ENCODE peak calls at places on chromosomes 5 and 9, in four cellular contexts. F, R, V and K are unnamed samples. For H3K9me3, the result is how much of the 10 kb centered on the place peaks cover.

GRCh38 chr9:13688990-13689600 is 409.6 kb upstream of the MPDZ start:
- DNase-seq in F (no peak), R (no peak), V (no peak), K (no peak)

GRCh38 chr5:157520911-157521703 is 54.5 kb downstream of the ADAM19 start:
- DNase-seq in F (no peak), R (no peak), V (no peak), K (no peak)

GRCh38 chr9:100427366-100428263 is 672 bp downstream of the MSANTD3 start:
- DNase-seq in F (no peak), R (no peak), V (peak), K (peak)

GRCh38 chr9:130167927-130168326 is 4.3 kb upstream of the NCS1 start:
- DNase-seq in F (no peak), R (no peak), V (no peak), K (no peak)

GRCh38 chr9:128022886-128023285 is 42.1 kb upstream of the EEIG1 start:
- DNase-seq in F (no peak), R (no peak), V (no peak), K (no peak)

GRCh38 chr9:87140605-87141109 is 193.4 kb upstream of the GAS1 start:
- DNase-seq in F (no peak), R (no peak), V (no peak), K (no peak)

GRCh38 chr5:76468625-76469410 is 65.7 kb downstream of the IQGAP2 start:
- DNase-seq in F (no peak), R (no peak), V (no peak), K (no peak)

GRCh38 chr5:165459232-165459631 is 1953.8 kb downstream of the MAT2B start:
- DNase-seq in F (no peak), R (no peak), V (no peak), K (no peak)

GRCh38 chr5:173242675-173243085 is 7.7 kb upstream of the NKX2-5 start:
- DNase-seq in F (no peak), R (no peak), V (no peak), K (no peak)

GRCh38 chr5:117519957-117520500 is 945.4 kb upstream of the SEMA6A start:
- DNase-seq in F (no peak), R (no peak), V (no peak), K (no peak)

GRCh38 chr5:57033103-57033502 is 81.2 kb upstream of the MIER3 start:
- DNase-seq in F (no peak), R (no peak), V (peak), K (no peak)

GRCh38 chr9:75803130-75803529 is 87.3 kb upstream of the PCSK5 start:
- DNase-seq in F (no peak), R (no peak), V (no peak), K (no peak)

GRCh38 chr5:181243020-181243520 is 636 bp downstream of the RACK1 start:
- DNase-seq in F (no peak), R (no peak), V (no peak), K (no peak)

GRCh38 chr5:66551338-66551737 is 44.9 kb upstream of the MAST4 start:
- DNase-seq in F (no peak), R (no peak), V (no peak), K (no peak)

GRCh38 chr5:9094582-9094981 is 451.3 kb downstream of the SEMA5A start:
- DNase-seq in F (no peak), R (no peak), V (no peak), K (no peak)

DNA sequence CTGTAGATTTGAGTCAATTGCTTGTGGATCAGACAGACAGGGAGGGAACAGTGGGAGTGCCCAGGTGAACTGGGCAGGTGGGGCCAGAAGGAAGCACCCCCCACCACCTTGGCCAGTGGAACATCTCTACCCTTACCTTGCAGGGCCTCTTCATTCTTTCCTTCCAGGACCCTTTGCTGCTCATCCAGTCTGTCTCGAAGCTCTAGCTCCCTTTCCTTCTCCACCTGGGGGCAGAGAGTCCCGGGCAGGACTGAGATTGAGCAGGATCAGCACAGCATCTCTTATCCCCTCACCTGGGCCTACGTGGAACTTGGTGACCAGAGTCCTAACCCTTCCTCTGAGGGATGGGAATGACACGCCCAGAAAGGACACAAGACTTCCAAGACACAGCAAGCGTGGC is 25.0 kb downstream of the CCDC69 start:
- DNase-seq in F (no peak), R (peak), V (no peak), K (no peak)
- H3K27ac ChIP-seq in F (no peak), R (no peak), V (no peak), K (no peak)

DNA sequence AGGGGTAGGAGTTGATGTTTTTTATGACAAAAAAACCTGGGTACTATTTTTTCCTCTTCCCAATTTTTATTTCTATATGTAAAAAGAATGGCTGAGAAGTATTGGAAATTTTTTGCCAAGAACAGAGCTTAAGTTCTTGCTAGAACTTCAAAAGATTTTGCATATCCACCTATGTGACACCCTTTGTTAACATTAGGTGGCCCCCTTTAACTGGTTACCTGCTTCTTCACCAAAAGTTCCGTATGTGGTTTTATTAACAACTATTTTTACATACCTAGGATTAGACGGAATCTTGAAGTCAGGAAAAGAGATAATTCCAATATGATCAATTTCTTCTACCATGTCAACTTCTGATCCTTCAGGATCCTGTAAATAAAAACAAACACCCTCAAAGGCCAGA is 15.5 kb downstream of the C5 start:
- DNase-seq in F (no peak), R (no peak), V (no peak), K (no peak)
- TF ChIP-seq CTCF in F (no peak), R (no peak), V (no peak), K (no peak)

GRCh38 chr9:138112791-138113600 is 235.4 kb downstream of the CACNA1B start:
- DNase-seq in F (no peak), R (no peak), V (no peak), K (peak)
- H3K9me3 ChIP-seq in F (under half), R (under half), V (under half), K (under half)

DNA sequence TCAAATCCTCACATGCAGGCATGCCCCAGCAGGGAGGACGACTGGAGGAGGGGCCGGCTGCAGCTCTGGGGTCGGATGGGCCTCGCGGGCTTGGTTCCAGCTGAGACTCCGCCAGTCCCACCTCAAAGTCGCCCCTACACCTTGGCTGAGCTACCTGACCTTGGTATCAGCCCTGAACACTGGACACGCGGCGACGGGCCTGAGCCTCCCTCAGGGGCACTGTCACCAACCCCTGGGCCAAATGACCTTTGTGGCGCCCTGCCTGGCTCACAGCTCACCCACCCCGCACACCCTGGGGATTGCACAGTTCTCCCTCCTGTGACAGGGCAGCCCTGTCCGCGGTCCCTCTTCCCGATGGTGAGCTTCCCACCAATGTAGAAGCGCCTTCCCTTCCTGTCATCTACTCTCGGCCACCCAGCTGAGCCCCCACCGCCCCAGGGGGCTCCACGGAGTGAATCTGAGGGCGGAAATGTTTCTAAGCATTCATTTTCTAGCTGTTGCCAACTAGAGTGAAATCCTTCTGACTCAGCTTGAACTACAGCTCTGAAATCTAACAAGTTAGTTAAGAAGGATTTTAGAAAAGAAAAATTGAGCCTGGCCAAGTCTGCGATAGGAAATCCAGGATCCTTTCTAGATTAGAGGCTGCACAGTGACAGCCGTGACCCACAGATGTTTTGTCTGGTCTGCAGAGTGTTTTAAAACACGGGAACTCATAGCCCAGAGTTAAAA is 138.9 kb upstream of the PHYKPL start:
- DNase-seq in F (no peak), R (peak), V (no peak), K (no peak)
- H3K27ac ChIP-seq in F (peak), R (no peak), V (no peak), K (no peak)

GRCh38 chr9:32404402-32404801 is 20.0 kb downstream of the ACO1 start:
- DNase-seq in F (no peak), R (no peak), V (no peak), K (no peak)
- TF ChIP-seq CTCF in F (no peak), R (no peak), V (no peak), K (no peak)

GRCh38 chr9:125079931-125080330 is 63.4 kb downstream of the SCAI start:
- DNase-seq in F (no peak), R (no peak), V (no peak), K (no peak)
- H3K9me3 ChIP-seq in F (under half), R (under half), V (under half), K (under half)

GRCh38 chr9:89476546-89476945 is 21.4 kb downstream of the SEMA4D start:
- DNase-seq in F (no peak), R (peak), V (no peak), K (no peak)

GRCh38 chr9:89478821-89479668 is 18.9 kb downstream of the SEMA4D start:
- DNase-seq in F (no peak), R (peak), V (no peak), K (no peak)

GRCh38 chr9:89477395-89477794 is 20.5 kb downstream of the SEMA4D start:
- DNase-seq in F (no peak), R (peak), V (no peak), K (no peak)

GRCh38 chr9:89475891-89476440 is 21.9 kb downstream of the SEMA4D start:
- DNase-seq in F (no peak), R (peak), V (no peak), K (no peak)

DNA sequence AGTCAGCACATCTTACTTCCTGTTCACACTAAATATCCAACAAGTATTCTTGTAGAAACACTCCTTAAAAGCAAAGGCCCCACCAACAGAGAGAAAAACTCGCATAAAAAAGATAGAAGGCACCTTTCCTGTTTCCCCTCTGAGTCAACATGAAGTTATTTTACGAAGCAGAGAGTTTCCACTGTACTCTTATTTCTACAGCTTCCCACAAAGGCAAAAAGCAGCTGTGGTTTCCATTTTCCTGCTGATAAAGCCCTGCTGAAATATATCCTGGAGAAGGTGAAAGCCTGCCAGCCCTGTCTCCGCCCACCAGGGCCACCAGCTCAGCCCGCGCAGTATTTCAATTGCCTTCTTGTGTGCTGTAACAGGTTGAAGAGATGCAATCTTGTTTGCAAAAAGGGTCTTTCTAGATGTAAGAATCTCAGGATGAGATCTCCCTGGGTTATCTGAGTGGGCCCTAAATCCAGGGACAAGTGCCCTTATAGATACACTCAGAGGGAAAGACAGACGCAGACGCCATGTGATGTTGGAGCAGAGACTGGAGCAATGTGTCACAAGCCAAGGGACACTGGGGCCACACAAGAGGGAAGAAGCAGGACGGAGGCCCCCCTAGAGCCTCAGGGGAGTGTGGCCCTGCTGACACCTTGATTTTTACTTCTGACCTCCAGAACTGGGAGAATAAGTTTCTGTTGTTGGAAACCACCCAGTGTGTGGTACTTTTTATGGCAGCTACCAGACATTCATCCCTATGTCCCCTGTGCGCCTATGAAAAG is 19.9 kb downstream of the SEMA4D start:
- DNase-seq in F (no peak), R (peak), V (peak), K (peak)
- H3K27ac ChIP-seq in F (no peak), R (peak), V (peak), K (peak)

GRCh38 chr5:149153193-149153750 is 12.0 kb downstream of the ABLIM3 start:
- DNase-seq in F (no peak), R (no peak), V (no peak), K (no peak)

GRCh38 chr5:149149942-149150341 is 8.6 kb downstream of the ABLIM3 start:
- DNase-seq in F (no peak), R (no peak), V (no peak), K (no peak)

GRCh38 chr5:149150457-149150856 is 9.2 kb downstream of the ABLIM3 start:
- DNase-seq in F (no peak), R (no peak), V (no peak), K (no peak)

GRCh38 chr5:149152317-149152746 is 11.0 kb downstream of the ABLIM3 start:
- DNase-seq in F (no peak), R (no peak), V (no peak), K (no peak)

DNA sequence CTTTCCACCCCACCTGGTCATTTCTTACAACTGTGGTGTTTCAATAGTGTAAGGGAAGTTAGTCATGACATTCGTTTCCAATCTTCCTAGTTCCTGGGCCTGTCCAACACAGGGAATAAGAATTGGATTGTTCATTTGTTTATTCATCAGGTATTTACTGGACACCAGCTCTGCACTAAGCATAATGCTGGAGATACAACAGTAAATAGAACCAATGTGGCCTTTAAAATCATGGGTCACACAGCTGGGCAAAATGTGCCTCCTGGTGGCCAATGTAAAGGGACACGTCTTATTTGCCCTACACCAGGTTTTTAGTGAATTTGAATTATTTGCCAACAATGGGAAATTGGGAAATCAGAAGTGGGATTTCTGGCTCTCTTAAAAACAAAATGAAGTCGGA is 10.4 kb downstream of the ABLIM3 start:
- DNase-seq in F (no peak), R (no peak), V (no peak), K (no peak)
- TF ChIP-seq CTCF in F (no peak), R (no peak), V (no peak), K (no peak)

GRCh38 chr5:141393267-141393666 is 834 bp downstream of the PCDHGA8 start:
- DNase-seq in F (no peak), R (no peak), V (no peak), K (no peak)
- H3K9me3 ChIP-seq in F (half or more), R (under half), V (half or more), K (under half)

DNA sequence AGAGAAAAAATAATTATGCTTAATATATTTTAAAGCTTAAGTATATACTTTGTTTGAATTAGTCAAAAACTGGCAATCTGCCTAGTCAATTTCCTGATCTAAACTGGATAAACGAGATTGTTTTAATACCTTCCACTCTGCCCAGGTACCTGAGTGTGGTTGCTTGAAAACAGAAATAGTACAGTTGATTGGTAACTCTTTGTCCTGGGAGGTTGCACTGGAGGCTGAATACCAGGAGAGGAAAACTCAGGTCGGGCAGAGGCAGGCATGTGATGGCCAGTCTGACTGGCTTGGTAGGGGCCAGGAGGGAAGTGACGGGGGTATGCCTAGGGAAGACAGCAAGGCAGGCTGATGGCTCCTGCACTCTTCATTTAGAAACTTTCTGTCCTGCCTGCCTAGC is 80.2 kb downstream of the PIK3R1 start:
- DNase-seq in F (peak), R (no peak), V (no peak), K (no peak)
- H3K27ac ChIP-seq in F (peak), R (no peak), V (no peak), K (no peak)